ENCODE peak calls at places on chromosome 7, in four cellular contexts. L, F, M and D are unnamed samples.

GRCh38 chr7:145151651-145152050 is 315.8 kb upstream of the TPK1 start:
- DNase-seq in L (no peak), F (no peak), M (no peak), D (no peak)

GRCh38 chr7:20214787-20215669 is 2.2 kb downstream of the MACC1 start:
- DNase-seq in L (no peak), F (no peak), M (no peak), D (peak)

GRCh38 chr7:49001610-49002033 is 77.3 kb downstream of the CDC14C start:
- DNase-seq in L (peak), M (peak), F (peak), D (peak)

GRCh38 chr7:422886-423225 is 96.8 kb downstream of the PDGFA start:
- DNase-seq in L (no peak), F (no peak), M (no peak), D (no peak)

GRCh38 chr7:45349102-45349501 is 191.5 kb downstream of the RAMP3 start:
- DNase-seq in F (no peak), M (no peak), L (no peak), D (no peak)

GRCh38 chr7:155590215-155591023 is 44.1 kb upstream of the CNPY1 start:
- DNase-seq in L (peak), M (peak), F (peak), D (peak)

GRCh38 chr7:646951-647350 is 79.5 kb upstream of the DNAAF5 start:
- DNase-seq in F (no peak), M (no peak), L (no peak), D (no peak)

GRCh38 chr7:48760528-48761265 is 163.7 kb upstream of the CDC14C start:
- DNase-seq in F (no peak), M (no peak), L (no peak), D (no peak)

GRCh38 chr7:142866361-142867096 is 11.7 kb downstream of the EPHB6 start:
- DNase-seq in M (peak), F (peak), L (peak), D (peak)

GRCh38 chr7:129434846-129435318 is 650 bp downstream of the STRIP2 start:
- DNase-seq in M (no peak), L (peak), F (peak), D (peak)

GRCh38 chr7:105654994-105655900 is 74.0 kb upstream of the EFCAB10 start:
- DNase-seq in L (peak), M (no peak), F (peak), D (peak)

GRCh38 chr7:13540429-13540828 is 449.0 kb downstream of the ETV1 start:
- DNase-seq in L (no peak), F (peak), M (no peak), D (no peak)

GRCh38 chr7:7707756-7708310 is 10.6 kb downstream of the RPA3 start:
- DNase-seq in F (peak), L (peak), M (no peak), D (peak)

GRCh38 chr7:74049997-74050798 is 22.2 kb downstream of the ELN start:
- DNase-seq in M (no peak), L (no peak), F (no peak), D (no peak)

GRCh38 chr7:70319057-70319456 is 720.8 kb downstream of the AUTS2 start:
- DNase-seq in F (no peak), L (no peak), M (no peak), D (no peak)

GRCh38 chr7:101466871-101467270 is 104.2 kb downstream of the COL26A1 start:
- DNase-seq in F (peak), M (no peak), L (no peak), D (no peak)

GRCh38 chr7:29335188-29336083 is 140.9 kb downstream of the CHN2 start:
- DNase-seq in M (no peak), F (no peak), L (no peak), D (no peak)

GRCh38 chr7:108630002-108630401 is 60.3 kb downstream of the DNAJB9 start:
- DNase-seq in F (peak), L (no peak), M (no peak), D (peak)

GRCh38 chr7:157667731-157668130 is 330.9 kb downstream of the DNAJB6 start:
- DNase-seq in F (no peak), M (no peak), L (no peak), D (no peak)

GRCh38 chr7:91228327-91228726 is 35.9 kb upstream of the FZD1 start:
- DNase-seq in L (no peak), F (no peak), M (no peak), D (no peak)

GRCh38 chr7:139886206-139886605 is 57.1 kb downstream of the TBXAS1 start:
- DNase-seq in M (no peak), L (no peak), F (no peak), D (no peak)

GRCh38 chr7:159006610-159007130 is 138.0 kb downstream of the VIPR2 start:
- DNase-seq in L (no peak), M (no peak), F (no peak), D (no peak)

GRCh38 chr7:111138196-111138569 is 47.3 kb downstream of the LRRN3 start:
- DNase-seq in M (no peak), L (no peak), F (peak), D (no peak)

GRCh38 chr7:70355591-70356323 is 757.5 kb downstream of the AUTS2 start:
- DNase-seq in L (no peak), F (no peak), M (no peak), D (no peak)

GRCh38 chr7:66307591-66308215 is 102.6 kb downstream of the TPST1 start:
- DNase-seq in L (no peak), F (peak), M (no peak), D (peak)

GRCh38 chr7:7564323-7564780 is 2.3 kb upstream of the MIOS start:
- DNase-seq in L (no peak), M (no peak), F (peak), D (peak)

GRCh38 chr7:149856-150636 is 42.3 kb upstream of the FAM20C start:
- DNase-seq in F (no peak), M (peak), L (peak), D (peak)

GRCh38 chr7:1669954-1670893 is at the start of gene ELFN1:
- DNase-seq in F (peak), L (peak), M (peak), D (peak)

GRCh38 chr7:100914879-100915442 is 19.3 kb upstream of the ACHE start:
- DNase-seq in L (no peak), M (no peak), F (no peak), D (no peak)

GRCh38 chr7:22433710-22434460 is 66.1 kb downstream of the STEAP1B start:
- DNase-seq in F (peak), L (peak), M (no peak), D (no peak)

GRCh38 chr7:74288034-74288881 is 949 bp upstream of the CLIP2 start:
- DNase-seq in F (peak), L (no peak), M (no peak), D (no peak)

GRCh38 chr7:121398246-121398645 is 2.1 kb upstream of the FAM3C start:
- DNase-seq in L (no peak), F (no peak), M (no peak), D (peak)

GRCh38 chr7:106205621-106206222 is 79.1 kb downstream of the NAMPT start:
- DNase-seq in M (no peak), L (no peak), F (peak), D (no peak)

GRCh38 chr7:104126411-104126841 is 81.4 kb downstream of the ORC5 start:
- DNase-seq in L (no peak), M (no peak), F (no peak), D (no peak)